ENCODE peak calls at places on chromosomes 16 and 17, in eight cellular contexts. N is IMR-90, K is adrenal gland, E is body of pancreas, M is heart left ventricle, W is HCT116, I is lower leg skin, H is tibial nerve. R is an unnamed sample.

GRCh38 chr16:56331915-56332314 is 93.4 kb downstream of the AMFR start:
- DNase-seq in N (no peak), K (no peak), E (no peak), M (no peak), W (no peak), I (no peak), H (no peak), R (no peak)

GRCh38 chr17:44677136-44677535 is 12.4 kb downstream of the CCDC43 start:
- DNase-seq in N (peak), K (no peak), E (no peak), M (no peak), W (no peak), I (no peak), H (no peak), R (no peak)

GRCh38 chr16:20903116-20903888 is 2.7 kb downstream of the LYRM1 start:
- DNase-seq in N (no peak), K (no peak), E (no peak), M (no peak), W (no peak), I (no peak), H (no peak), R (no peak)

GRCh38 chr17:8126306-8127066 is 2.6 kb upstream of the HES7 start:
- DNase-seq in N (peak), K (peak), E (no peak), M (no peak), W (no peak), I (no peak), H (peak), R (no peak)

GRCh38 chr16:67128417-67128816 is 18.7 kb downstream of the PHAF1 start:
- DNase-seq in N (no peak), K (no peak), E (no peak), M (no peak), W (no peak), I (no peak), H (no peak), R (no peak)

GRCh38 chr16:54933281-54934150 is 2.9 kb downstream of the IRX5 start:
- DNase-seq in N (no peak), K (no peak), E (no peak), M (no peak), W (no peak), I (no peak), H (no peak), R (no peak)

GRCh38 chr16:27980076-27980775 is 83.3 kb downstream of the GSG1L start:
- DNase-seq in N (no peak), K (no peak), E (no peak), M (no peak), W (no peak), I (no peak), H (no peak), R (no peak)

GRCh38 chr17:59756236-59756818 is 48.9 kb downstream of the VMP1 start:
- DNase-seq in N (peak), K (no peak), E (no peak), M (no peak), W (peak), I (no peak), H (no peak), R (no peak)

GRCh38 chr17:36697907-36698526 is 96.6 kb downstream of the MRM1 start:
- DNase-seq in N (peak), K (no peak), E (no peak), M (no peak), W (no peak), I (no peak), H (no peak), R (no peak)

GRCh38 chr16:3092501-3092991 is 6.5 kb downstream of the ZSCAN10 start:
- DNase-seq in N (no peak), K (no peak), E (no peak), M (no peak), W (no peak), I (no peak), H (no peak), R (no peak)

GRCh38 chr16:58658796-58659211 is 25.8 kb downstream of the SLC38A7 start:
- DNase-seq in N (peak), K (no peak), E (no peak), M (no peak), W (no peak), I (no peak), H (no peak), R (no peak)

GRCh38 chr17:44599298-44600175 is 42.3 kb downstream of the FZD2 start:
- DNase-seq in N (peak), K (peak), E (peak), M (peak), W (no peak), I (no peak), H (peak), R (peak)

GRCh38 chr16:50229149-50229726 is 37.1 kb upstream of the ADCY7 start:
- DNase-seq in N (no peak), K (no peak), E (no peak), M (no peak), W (no peak), I (no peak), H (no peak), R (no peak)

GRCh38 chr16:9103546-9103945 is 12.1 kb downstream of the HAPSTR1 start:
- DNase-seq in N (no peak), K (no peak), E (no peak), M (no peak), W (no peak), I (no peak), H (no peak), R (no peak)

GRCh38 chr16:4499196-4499555 is 23.0 kb downstream of the HMOX2 start:
- DNase-seq in N (no peak), K (no peak), E (no peak), M (no peak), W (no peak), I (no peak), H (no peak), R (no peak)

GRCh38 chr16:89022051-89022836 is 45.2 kb upstream of the CBFA2T3 start:
- DNase-seq in N (no peak), K (no peak), E (no peak), M (no peak), W (no peak), I (no peak), H (no peak), R (no peak)

GRCh38 chr16:79628501-79628975 is 28.0 kb upstream of the MAF start:
- DNase-seq in N (peak), K (no peak), E (no peak), M (no peak), W (no peak), I (no peak), H (no peak), R (no peak)

GRCh38 chr16:80739523-80739922 is 64.9 kb downstream of the CDYL2 start:
- DNase-seq in N (no peak), K (no peak), E (no peak), M (no peak), W (no peak), I (no peak), H (no peak), R (no peak)

GRCh38 chr17:30244853-30245385 is 9.4 kb upstream of the SLC6A4 start:
- DNase-seq in N (peak), K (no peak), E (no peak), M (no peak), W (no peak), I (no peak), H (no peak), R (peak)

GRCh38 chr16:54847207-54847606 is 83.5 kb upstream of the IRX5 start:
- DNase-seq in N (no peak), K (no peak), E (no peak), M (no peak), W (no peak), I (peak), H (no peak), R (no peak)

GRCh38 chr16:19959736-19960135 is 75.1 kb upstream of the GPRC5B start:
- DNase-seq in N (no peak), K (no peak), E (no peak), M (no peak), W (no peak), I (no peak), H (no peak), R (no peak)

GRCh38 chr16:1770328-1771071 is 843 bp downstream of the NME3 start:
- DNase-seq in N (peak), K (peak), E (peak), M (peak), W (peak), I (no peak), H (peak), R (no peak)

GRCh38 chr17:36069131-36069530 is 5.1 kb downstream of the CCL18 start:
- DNase-seq in N (no peak), K (no peak), E (no peak), M (no peak), W (no peak), I (no peak), H (no peak), R (no peak)

GRCh38 chr17:48611681-48612455 is 1.1 kb upstream of the HOXB7 start:
- DNase-seq in N (no peak), K (peak), E (no peak), M (no peak), W (no peak), I (no peak), H (no peak), R (no peak)

GRCh38 chr17:64460955-64461354 is 12.0 kb downstream of the MILR1 start:
- DNase-seq in N (no peak), K (peak), E (peak), M (peak), W (no peak), I (no peak), H (no peak), R (no peak)

GRCh38 chr17:50684612-50685333 is 22.9 kb downstream of the ANKRD40 start:
- DNase-seq in N (no peak), K (peak), E (peak), M (no peak), W (no peak), I (no peak), H (no peak), R (no peak)

GRCh38 chr17:28725660-28726395 is at the start of gene TLCD1:
- DNase-seq in N (peak), K (peak), E (peak), M (peak), W (no peak), I (peak), H (no peak), R (peak)

GRCh38 chr17:59361916-59362810 is 30.7 kb downstream of the YPEL2 start:
- DNase-seq in N (peak), K (peak), E (no peak), M (no peak), W (no peak), I (no peak), H (no peak), R (peak)

GRCh38 chr17:71638668-71639067 is 482.2 kb upstream of the SOX9 start:
- DNase-seq in N (no peak), K (no peak), E (no peak), M (no peak), W (no peak), I (no peak), H (no peak), R (no peak)

GRCh38 chr17:39973496-39973895 is 7.1 kb upstream of the PSMD3 start:
- DNase-seq in N (no peak), K (no peak), E (no peak), M (no peak), W (no peak), I (no peak), H (no peak), R (no peak)

GRCh38 chr17:53472586-53472985 is 350.1 kb upstream of the KIF2B start:
- DNase-seq in N (no peak), K (no peak), E (no peak), M (no peak), W (no peak), I (no peak), H (no peak), R (peak)

GRCh38 chr17:74345433-74346241 is 16.0 kb downstream of the BTBD17 start:
- DNase-seq in N (no peak), K (no peak), E (no peak), M (no peak), W (no peak), I (no peak), H (no peak), R (no peak)

GRCh38 chr17:43888548-43888947 is 18.8 kb downstream of the MPP2 start:
- DNase-seq in N (no peak), K (no peak), E (no peak), M (no peak), W (no peak), I (no peak), H (no peak), R (no peak)

GRCh38 chr17:62782730-62783260 is 25.3 kb downstream of the MARCHF10 start:
- DNase-seq in N (no peak), K (no peak), E (no peak), M (no peak), W (no peak), I (no peak), H (no peak), R (no peak)

GRCh38 chr16:71540-72341 is 690 bp downstream of the RHBDF1 start:
- DNase-seq in N (peak), K (peak), E (peak), M (peak), W (peak), I (peak), H (peak), R (peak)
- TF ChIP-seq POLR2A in N (peak), K (no peak), E (peak), M (peak), W (no peak), I (no peak), H (no peak), R (peak)

GRCh38 chr17:6651483-6652452 is at the start of the genes C17orf100 and MED31:
- DNase-seq in N (peak), K (peak), E (peak), M (peak), W (peak), I (peak), H (peak), R (peak)
- TF ChIP-seq POLR2A in N (peak), K (peak), E (peak), M (peak), W (peak), I (no peak), H (peak), R (peak)

GRCh38 chr17:9239821-9240658 is 218.7 kb downstream of the NTN1 start:
- DNase-seq in N (peak), K (peak), E (peak), M (peak), W (peak), I (peak), H (peak), R (no peak)

GRCh38 chr17:9241371-9241712 is 220.0 kb downstream of the NTN1 start:
- DNase-seq in N (no peak), K (peak), E (peak), M (peak), W (no peak), I (no peak), H (no peak), R (no peak)

GRCh38 chr17:9239260-9239820 is 218.0 kb downstream of the NTN1 start:
- DNase-seq in N (no peak), K (peak), E (peak), M (peak), W (no peak), I (no peak), H (no peak), R (no peak)

GRCh38 chr17:9241774-9242496 is 220.6 kb downstream of the NTN1 start:
- DNase-seq in N (no peak), K (no peak), E (no peak), M (peak), W (no peak), I (no peak), H (no peak), R (no peak)

DNA sequence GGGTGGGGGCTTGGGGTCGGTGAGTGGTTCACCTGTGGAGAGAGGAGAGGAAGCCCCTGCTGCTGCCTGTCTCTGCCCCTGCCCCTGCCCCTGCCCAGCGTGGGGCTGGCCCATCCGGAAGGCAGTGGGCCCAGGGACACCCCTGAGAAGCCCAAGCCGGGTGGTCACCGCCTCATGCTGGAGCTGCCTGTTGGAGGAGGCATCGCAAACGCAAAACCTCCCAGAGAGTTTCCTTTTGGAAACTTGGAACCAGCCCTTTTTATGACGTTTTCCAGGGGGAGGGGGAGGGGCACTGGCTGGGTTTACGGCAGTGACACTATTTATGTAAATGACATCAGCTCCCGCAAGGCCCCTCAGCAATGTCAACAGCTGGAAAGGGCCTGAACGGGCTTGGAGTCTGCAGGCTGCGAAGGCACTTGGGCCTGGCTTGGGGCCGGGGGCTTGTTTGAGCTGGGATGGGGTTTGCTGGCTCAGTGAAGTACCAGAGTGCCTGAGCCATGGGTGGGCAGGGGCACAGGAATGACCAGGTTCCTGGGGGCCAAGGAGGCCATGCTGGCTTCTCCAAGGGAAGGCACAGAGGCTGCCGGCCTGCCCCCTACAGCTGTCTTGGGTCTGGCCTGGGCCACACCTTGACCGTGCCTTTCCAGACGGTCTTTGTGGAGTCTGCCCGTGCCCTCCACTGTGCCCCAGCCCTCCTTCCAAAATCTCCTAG is 219.5 kb downstream of the NTN1 start:
- DNase-seq in N (peak), K (peak), E (peak), M (peak), W (no peak), I (peak), H (peak), R (no peak)
- TF ChIP-seq POLR2A in N (no peak), K (no peak), E (no peak), M (peak), W (no peak), I (no peak), H (peak), R (no peak)

DNA sequence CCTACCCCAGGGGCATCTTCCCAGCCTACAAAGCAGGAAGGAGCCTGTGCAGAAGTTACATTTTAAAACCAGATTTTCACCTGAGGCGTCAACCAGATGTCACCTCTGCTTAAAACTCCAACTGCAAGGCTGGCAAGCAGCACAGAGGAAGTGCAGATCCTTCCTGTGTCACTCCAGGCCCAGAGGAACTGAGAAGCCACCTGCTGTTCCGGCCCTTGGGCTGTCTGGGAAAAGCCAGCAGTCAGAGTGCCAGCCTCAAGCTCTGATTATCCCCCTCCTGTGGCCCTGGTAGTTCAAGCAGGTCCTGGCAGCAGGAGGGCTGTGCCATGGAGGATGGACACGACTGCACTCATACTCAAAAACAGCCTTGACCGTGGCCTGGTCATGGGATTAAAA is 10.2 kb downstream of the POLR2C start:
- DNase-seq in N (no peak), K (no peak), E (no peak), M (no peak), W (no peak), I (no peak), H (no peak), R (peak)
- TF ChIP-seq POLR2A in N (no peak), K (no peak), E (no peak), M (no peak), W (no peak), I (no peak), H (no peak), R (no peak)

DNA sequence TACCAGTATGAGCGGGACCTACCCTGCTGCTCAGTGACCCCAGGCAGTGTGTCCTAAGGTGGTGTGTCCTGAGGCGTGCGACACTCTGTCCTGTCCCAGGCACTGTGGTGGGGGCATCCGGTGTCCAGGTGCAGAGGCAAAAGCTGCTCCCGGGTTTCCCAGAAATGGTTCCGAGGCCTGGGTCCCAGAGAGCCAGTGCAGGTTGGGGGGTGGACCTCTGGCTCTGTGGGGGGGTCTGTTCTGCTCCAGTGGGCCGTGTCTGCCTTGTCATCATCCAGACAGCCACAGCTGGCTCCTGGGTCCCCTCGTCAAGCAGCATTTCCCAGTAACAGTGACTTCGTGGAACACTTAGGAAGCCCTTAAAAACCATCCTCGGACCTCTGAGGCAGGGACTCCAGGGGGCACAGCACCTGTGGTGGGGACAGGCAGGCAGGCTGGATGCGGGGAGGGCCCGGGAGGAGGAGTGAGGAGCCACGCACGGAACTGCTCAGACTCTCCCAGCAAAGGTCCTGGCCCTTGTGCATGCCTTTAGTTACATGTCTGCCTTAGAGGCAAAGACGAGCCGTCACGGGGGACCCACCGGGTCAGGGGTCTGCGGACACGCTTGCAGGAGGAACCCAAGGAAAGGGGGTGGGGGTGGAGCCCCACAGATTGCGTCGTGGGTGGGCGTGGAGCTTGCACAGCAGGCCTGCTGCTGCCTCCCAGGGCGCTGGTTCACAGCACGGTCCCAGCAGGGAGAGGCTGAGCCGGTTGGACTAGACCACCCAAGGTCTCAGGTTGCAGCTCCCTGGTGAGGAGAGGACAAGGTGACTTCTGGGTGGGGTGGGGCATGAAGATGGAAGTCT is 5.6 kb downstream of the SLC16A3 start:
- DNase-seq in N (no peak), K (peak), E (no peak), M (peak), W (no peak), I (no peak), H (no peak), R (no peak)
- TF ChIP-seq POLR2A in N (no peak), K (no peak), E (no peak), M (no peak), W (no peak), I (no peak), H (no peak), R (no peak)

R was measured in H54.